ENCODE peak calls at places on chromosome 17, in five cellular contexts. T is right lobe of liver, J is A549, I is ovary, E is prostate gland. G is an unnamed sample.

GRCh38 chr17:49390548-49391324 is 23.9 kb downstream of the PHB1 start:
- DNase-seq in T (peak; percentile 61), J (no peak), I (no peak), E (peak; percentile 28), G (peak; percentile 68)

GRCh38 chr17:76480676-76481075 is 13.3 kb downstream of the AANAT start:
- DNase-seq in T (no peak), J (no peak), I (peak; percentile 75), E (no peak), G (no peak)

GRCh38 chr17:45948881-45949624 is 50.0 kb upstream of the STH start:
- DNase-seq in T (peak; percentile 84), J (peak; percentile 94), I (peak; percentile 78), E (peak; percentile 59), G (peak; percentile 85)

GRCh38 chr17:67055041-67055443 is 10.7 kb downstream of the CACNG1 start:
- DNase-seq in T (no peak), J (no peak), I (no peak), E (no peak), G (no peak)

GRCh38 chr17:19014628-19015215 is 10.2 kb upstream of the FAM83G start:
- DNase-seq in T (peak; percentile 44), J (no peak), I (no peak), E (no peak), G (peak; percentile 16)

GRCh38 chr17:61750656-61751055 is 112.7 kb downstream of the BRIP1 start:
- DNase-seq in T (no peak), J (no peak), I (no peak), E (no peak), G (no peak)

GRCh38 chr17:65039349-65039988 is 17.1 kb downstream of the GNA13 start:
- DNase-seq in T (no peak), J (no peak), I (no peak), E (no peak), G (no peak)

GRCh38 chr17:1724351-1724868 is at the start of gene WDR81:
- DNase-seq in T (peak; percentile 96), J (peak; percentile 92), I (peak; percentile 95), E (peak; percentile 92), G (peak; percentile 96)

GRCh38 chr17:49694847-49695697 is 12.7 kb downstream of the SLC35B1 start:
- DNase-seq in T (no peak), J (peak; percentile 58), I (peak; percentile 72), E (peak; percentile 41), G (peak; percentile 39)

GRCh38 chr17:59725691-59726090 is 18.2 kb downstream of the VMP1 start:
- DNase-seq in T (no peak), J (no peak), I (no peak), E (no peak), G (no peak)

GRCh38 chr17:73119631-73120030 is 27.1 kb upstream of the SLC39A11 start:
- DNase-seq in T (no peak), J (no peak), I (no peak), E (no peak), G (no peak)

DNA sequence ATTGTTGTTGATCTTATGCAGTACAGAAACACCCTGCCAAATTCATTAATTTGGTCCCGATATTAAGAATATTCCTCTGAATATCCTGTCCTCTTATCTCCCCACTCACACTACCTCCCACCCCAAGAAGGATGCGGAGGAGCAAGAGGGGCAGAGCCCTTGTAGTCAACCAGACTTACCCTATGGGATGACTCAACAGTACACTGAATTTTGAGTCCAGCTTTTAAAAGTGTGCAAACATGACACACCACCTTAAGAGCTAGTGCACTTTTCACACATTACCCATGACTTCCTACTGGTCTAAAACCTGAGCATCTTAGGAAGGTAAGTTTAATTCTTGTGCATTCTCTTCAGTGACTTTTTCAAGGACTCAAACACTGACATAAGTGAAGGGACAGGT is 9.5 kb downstream of the USP22 start:
- DNase-seq in T (no peak), J (no peak), I (no peak), E (no peak), G (no peak)
- H3K4me1 ChIP-seq in T (peaks cover 45% of the 10 kb centered on the region), J (peaks cover 91% of the 10 kb centered on the region), I (peaks cover 40% of the 10 kb centered on the region), E (peaks cover 13% of the 10 kb centered on the region), G (peaks cover 93% of the 10 kb centered on the region)

GRCh38 chr17:44848257-44848795 is 643 bp downstream of the HIGD1B start:
- DNase-seq in T (no peak), J (no peak), I (no peak), E (no peak), G (no peak)
- H3K4me3 ChIP-seq in T (no peak overlapping the region), J (no peak overlapping the region), I (no peak overlapping the region), E (no peak overlapping the region), G (peak overlapping the region; percentile 8)

GRCh38 chr17:7313028-7313889 is 1.9 kb downstream of the GPS2 start:
- DNase-seq in T (no peak), J (peak; percentile 67), I (no peak), E (no peak), G (no peak)
- TF ChIP-seq POLR2A in T (peak; percentile 23), J (no peak), I (no peak), E (no peak), G (no peak)

GRCh38 chr17:68293490-68294195 is 2.3 kb downstream of the ARSG start:
- DNase-seq in T (no peak), J (no peak), I (no peak), E (no peak), G (no peak)
- H3K4me1 ChIP-seq in T (peaks cover 5% of the 10 kb centered on the region), J (peaks cover 9% of the 10 kb centered on the region), I (peaks cover 5% of the 10 kb centered on the region), E (peaks cover 12% of the 10 kb centered on the region), G (peaks cover 11% of the 10 kb centered on the region)